ENCODE peak calls at places on chromosome 5, in nine cellular contexts. One of them, this sample, is unnamed.

GRCh38 chr5:41346609-41347008 is 133.3 kb upstream of the C6 start:
- DNase-seq in BJ: no peak
- DNase-seq in Calu3: no peak
- DNase-seq in Peyer's patch: no peak
- DNase-seq in fibroblast of mammary gland: peak
- DNase-seq in AG10803: peak
- DNase-seq in IMR-90: peak
- DNase-seq in B cell: no peak
- DNase-seq in tibial artery: no peak
- DNase-seq in this sample: peak

GRCh38 chr5:39213437-39214207 is 5.7 kb downstream of the FYB1 start:
- DNase-seq in Peyer's patch: no peak
- DNase-seq in B cell: no peak
- DNase-seq in Calu3: no peak
- DNase-seq in IMR-90: no peak
- DNase-seq in AG10803: no peak
- DNase-seq in BJ: no peak
- DNase-seq in tibial artery: no peak
- DNase-seq in fibroblast of mammary gland: no peak
- DNase-seq in this sample: no peak

GRCh38 chr5:172637122-172637580 is 3.9 kb upstream of the NEURL1B start:
- DNase-seq in Calu3: no peak
- DNase-seq in B cell: no peak
- DNase-seq in Peyer's patch: no peak
- DNase-seq in tibial artery: peak
- DNase-seq in AG10803: no peak
- DNase-seq in BJ: no peak
- DNase-seq in fibroblast of mammary gland: no peak
- DNase-seq in IMR-90: no peak
- DNase-seq in this sample: peak

GRCh38 chr5:151699071-151699901 is 12.6 kb upstream of the SPARC start:
- DNase-seq in Peyer's patch: no peak
- DNase-seq in fibroblast of mammary gland: peak
- DNase-seq in AG10803: peak
- DNase-seq in Calu3: peak
- DNase-seq in tibial artery: peak
- DNase-seq in BJ: peak
- DNase-seq in B cell: no peak
- DNase-seq in IMR-90: peak
- DNase-seq in this sample: no peak

GRCh38 chr5:78750281-78750680 is 101.7 kb upstream of the LHFPL2 start:
- DNase-seq in fibroblast of mammary gland: no peak
- DNase-seq in IMR-90: no peak
- DNase-seq in BJ: no peak
- DNase-seq in tibial artery: no peak
- DNase-seq in B cell: no peak
- DNase-seq in Peyer's patch: no peak
- DNase-seq in AG10803: no peak
- DNase-seq in Calu3: no peak
- DNase-seq in this sample: no peak

GRCh38 chr5:61228691-61229280 is 66.5 kb upstream of the SMIM15 start:
- DNase-seq in tibial artery: no peak
- DNase-seq in BJ: no peak
- DNase-seq in Peyer's patch: no peak
- DNase-seq in Calu3: no peak
- DNase-seq in B cell: no peak
- DNase-seq in fibroblast of mammary gland: peak
- DNase-seq in IMR-90: peak
- DNase-seq in AG10803: no peak
- DNase-seq in this sample: no peak

GRCh38 chr5:156380846-156381245 is 53.9 kb downstream of the SGCD start:
- DNase-seq in IMR-90: peak
- DNase-seq in BJ: peak
- DNase-seq in Calu3: no peak
- DNase-seq in tibial artery: no peak
- DNase-seq in AG10803: peak
- DNase-seq in Peyer's patch: no peak
- DNase-seq in fibroblast of mammary gland: peak
- DNase-seq in B cell: no peak
- DNase-seq in this sample: no peak

GRCh38 chr5:122187426-122187825 is 58.1 kb downstream of the ZNF474 start:
- DNase-seq in Calu3: no peak
- DNase-seq in AG10803: no peak
- DNase-seq in fibroblast of mammary gland: no peak
- DNase-seq in B cell: no peak
- DNase-seq in tibial artery: no peak
- DNase-seq in BJ: no peak
- DNase-seq in Peyer's patch: no peak
- DNase-seq in IMR-90: no peak
- DNase-seq in this sample: no peak

GRCh38 chr5:168851902-168852321 is 272.7 kb upstream of the PANK3 start:
- DNase-seq in Calu3: no peak
- DNase-seq in AG10803: peak
- DNase-seq in B cell: no peak
- DNase-seq in tibial artery: no peak
- DNase-seq in IMR-90: no peak
- DNase-seq in BJ: peak
- DNase-seq in Peyer's patch: no peak
- DNase-seq in fibroblast of mammary gland: peak
- DNase-seq in this sample: peak

GRCh38 chr5:51860532-51861018 is 477.3 kb downstream of the ISL1 start:
- DNase-seq in IMR-90: no peak
- DNase-seq in Peyer's patch: no peak
- DNase-seq in B cell: no peak
- DNase-seq in fibroblast of mammary gland: no peak
- DNase-seq in BJ: peak
- DNase-seq in AG10803: no peak
- DNase-seq in tibial artery: no peak
- DNase-seq in Calu3: no peak
- DNase-seq in this sample: peak

GRCh38 chr5:54785729-54786548 is 199.5 kb downstream of the ESM1 start:
- DNase-seq in Peyer's patch: peak
- DNase-seq in tibial artery: peak
- DNase-seq in AG10803: peak
- DNase-seq in IMR-90: peak
- DNase-seq in B cell: peak
- DNase-seq in Calu3: no peak
- DNase-seq in BJ: no peak
- DNase-seq in fibroblast of mammary gland: no peak
- DNase-seq in this sample: no peak

GRCh38 chr5:135890296-135890695 is 5.3 kb downstream of the IL9 start:
- DNase-seq in BJ: no peak
- DNase-seq in Calu3: no peak
- DNase-seq in fibroblast of mammary gland: no peak
- DNase-seq in Peyer's patch: no peak
- DNase-seq in tibial artery: no peak
- DNase-seq in B cell: no peak
- DNase-seq in IMR-90: no peak
- DNase-seq in AG10803: no peak
- DNase-seq in this sample: no peak

GRCh38 chr5:135891280-135891679 is 4.4 kb downstream of the IL9 start:
- DNase-seq in fibroblast of mammary gland: no peak
- DNase-seq in AG10803: no peak
- DNase-seq in BJ: no peak
- DNase-seq in IMR-90: peak
- DNase-seq in B cell: no peak
- DNase-seq in tibial artery: no peak
- DNase-seq in Calu3: no peak
- DNase-seq in Peyer's patch: no peak
- DNase-seq in this sample: no peak

GRCh38 chr5:135890867-135891266 is 4.8 kb downstream of the IL9 start:
- DNase-seq in AG10803: no peak
- DNase-seq in IMR-90: no peak
- DNase-seq in fibroblast of mammary gland: no peak
- DNase-seq in B cell: no peak
- DNase-seq in Calu3: no peak
- DNase-seq in BJ: no peak
- DNase-seq in Peyer's patch: no peak
- DNase-seq in tibial artery: no peak
- DNase-seq in this sample: no peak

GRCh38 chr5:135894271-135894670 is 1.4 kb downstream of the IL9 start:
- DNase-seq in BJ: no peak
- DNase-seq in IMR-90: no peak
- DNase-seq in B cell: no peak
- DNase-seq in AG10803: no peak
- DNase-seq in fibroblast of mammary gland: no peak
- DNase-seq in Peyer's patch: no peak
- DNase-seq in Calu3: no peak
- DNase-seq in tibial artery: no peak
- DNase-seq in this sample: no peak

GRCh38 chr5:135891804-135892203 is 3.8 kb downstream of the IL9 start:
- DNase-seq in Peyer's patch: no peak
- DNase-seq in AG10803: no peak
- DNase-seq in B cell: no peak
- DNase-seq in Calu3: no peak
- DNase-seq in tibial artery: no peak
- DNase-seq in fibroblast of mammary gland: no peak
- DNase-seq in BJ: no peak
- DNase-seq in IMR-90: no peak
- DNase-seq in this sample: no peak
- TF ChIP-seq CTCF in Peyer's patch: no peak
- TF ChIP-seq CTCF in AG10803: no peak
- TF ChIP-seq CTCF in B cell: no peak
- TF ChIP-seq CTCF in Calu3: no peak
- TF ChIP-seq CTCF in tibial artery: no peak
- TF ChIP-seq CTCF in fibroblast of mammary gland: no peak
- TF ChIP-seq CTCF in BJ: no peak
- TF ChIP-seq CTCF in IMR-90: no peak
- TF ChIP-seq CTCF in this sample: no peak

DNA sequence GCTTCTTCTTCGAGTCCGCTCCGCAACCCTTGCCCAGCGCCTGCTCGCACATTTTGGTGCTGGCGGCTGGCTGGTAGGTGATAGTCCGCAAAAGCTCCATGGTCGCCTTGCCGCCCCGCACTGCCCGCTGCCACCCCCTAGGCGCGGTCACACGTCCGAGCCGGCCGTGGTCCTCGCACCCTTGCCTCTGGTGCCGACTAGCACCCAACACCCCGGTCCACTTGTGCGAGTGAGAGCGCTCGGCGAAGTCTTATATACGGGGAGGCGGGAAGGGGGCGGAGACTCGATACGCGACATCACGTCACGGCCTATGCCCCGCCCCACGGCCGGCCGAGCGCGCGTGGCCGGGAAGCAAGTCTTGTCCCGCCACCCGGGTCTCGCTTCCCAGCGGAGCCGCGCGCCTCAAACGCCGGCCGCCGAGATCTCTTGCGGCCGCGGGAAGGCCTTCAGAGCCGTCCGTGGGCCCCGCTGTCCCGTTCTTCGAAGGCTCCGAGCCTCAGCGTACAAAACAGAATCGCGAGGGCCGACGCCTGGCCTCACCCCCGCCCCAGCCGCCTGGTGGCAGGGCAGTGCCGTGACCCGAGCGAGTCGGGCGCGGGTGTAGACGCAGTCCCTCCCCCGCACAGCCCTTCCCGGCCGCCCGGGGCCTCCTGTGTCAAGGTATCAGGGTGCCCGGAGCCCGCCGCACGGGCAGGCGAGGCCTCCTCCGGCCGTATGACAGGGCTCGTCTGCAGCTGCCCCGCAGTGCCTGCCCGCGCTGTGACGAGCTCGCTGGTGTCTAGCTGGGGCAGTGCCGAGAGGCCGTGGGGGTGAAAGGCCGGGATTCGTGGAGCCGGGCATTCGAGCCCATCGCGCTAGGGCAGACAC is at the start of gene PLK2:
- DNase-seq in tibial artery: peak
- DNase-seq in BJ: peak
- DNase-seq in AG10803: peak
- DNase-seq in Calu3: peak
- DNase-seq in fibroblast of mammary gland: peak
- DNase-seq in Peyer's patch: peak
- DNase-seq in IMR-90: peak
- DNase-seq in B cell: peak
- DNase-seq in this sample: peak
- TF ChIP-seq CTCF in tibial artery: peak
- TF ChIP-seq CTCF in BJ: peak
- TF ChIP-seq CTCF in AG10803: peak
- TF ChIP-seq CTCF in Calu3: no peak
- TF ChIP-seq CTCF in fibroblast of mammary gland: no peak
- TF ChIP-seq CTCF in Peyer's patch: peak
- TF ChIP-seq CTCF in IMR-90: peak
- TF ChIP-seq CTCF in B cell: no peak
- TF ChIP-seq CTCF in this sample: peak

DNA sequence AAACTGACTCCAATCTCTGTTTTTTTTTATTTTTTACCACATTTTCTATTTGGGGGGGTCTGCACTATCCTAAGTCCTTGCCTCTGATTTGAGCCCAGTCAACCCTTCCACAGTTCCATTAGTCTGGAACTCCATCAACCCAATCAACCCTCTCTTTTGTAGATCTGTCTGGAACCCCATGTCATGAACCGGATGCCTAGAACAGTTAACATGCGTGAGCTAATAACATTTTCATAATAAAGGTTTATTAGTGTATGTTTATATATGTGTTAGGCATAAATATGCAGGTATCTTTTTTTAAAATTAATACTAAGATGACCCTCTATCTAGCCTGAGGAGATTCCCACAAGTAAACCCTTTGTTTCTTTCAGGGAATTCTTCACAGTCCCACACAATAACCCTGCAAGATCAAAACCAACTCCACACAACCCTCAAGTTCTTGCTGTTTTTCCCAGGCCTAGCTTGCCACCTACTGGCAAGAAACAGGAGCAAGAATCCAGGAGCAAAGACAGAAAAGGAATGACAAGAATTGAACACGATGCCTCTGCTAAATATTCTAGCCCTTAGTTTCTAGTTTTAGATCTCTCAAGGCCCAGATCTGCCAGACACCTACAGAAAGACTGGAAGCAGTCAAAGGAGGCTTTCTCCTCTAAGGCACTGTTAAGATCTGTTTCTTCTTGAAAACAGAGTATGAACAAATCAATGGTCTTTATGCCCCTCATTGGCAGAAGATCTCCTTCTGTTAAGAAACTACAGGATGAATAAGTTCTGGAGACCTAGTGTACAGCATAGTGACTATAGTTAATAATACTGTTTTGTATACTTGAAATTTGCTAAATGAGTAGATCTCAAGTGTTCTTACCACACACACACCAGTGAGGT is 100.4 kb downstream of the TRIM36 start:
- DNase-seq in IMR-90: peak
- DNase-seq in tibial artery: no peak
- DNase-seq in Peyer's patch: no peak
- DNase-seq in Calu3: peak
- DNase-seq in BJ: no peak
- DNase-seq in AG10803: peak
- DNase-seq in B cell: peak
- DNase-seq in fibroblast of mammary gland: peak
- DNase-seq in this sample: peak
- TF ChIP-seq CTCF in IMR-90: peak
- TF ChIP-seq CTCF in tibial artery: peak
- TF ChIP-seq CTCF in Peyer's patch: peak
- TF ChIP-seq CTCF in Calu3: no peak
- TF ChIP-seq CTCF in BJ: peak
- TF ChIP-seq CTCF in AG10803: peak
- TF ChIP-seq CTCF in B cell: peak
- TF ChIP-seq CTCF in fibroblast of mammary gland: peak
- TF ChIP-seq CTCF in this sample: peak

GRCh38 chr5:140795259-140795641 is 598 bp downstream of the PCDHA2 start:
- DNase-seq in Calu3: no peak
- DNase-seq in tibial artery: no peak
- DNase-seq in Peyer's patch: no peak
- DNase-seq in B cell: no peak
- DNase-seq in fibroblast of mammary gland: no peak
- DNase-seq in AG10803: no peak
- DNase-seq in IMR-90: no peak
- DNase-seq in BJ: no peak
- DNase-seq in this sample: no peak
- TF ChIP-seq CTCF in Calu3: no peak
- TF ChIP-seq CTCF in tibial artery: no peak
- TF ChIP-seq CTCF in Peyer's patch: no peak
- TF ChIP-seq CTCF in B cell: no peak
- TF ChIP-seq CTCF in fibroblast of mammary gland: peak
- TF ChIP-seq CTCF in AG10803: peak
- TF ChIP-seq CTCF in IMR-90: peak
- TF ChIP-seq CTCF in BJ: peak
- TF ChIP-seq CTCF in this sample: peak